ENCODE peak calls at places on chromosomes 7 and 10, in ten cellular contexts. B is T-helper 1 cell; D is substantia nigra; F is stimulated activated CD8-positive, alpha-beta memory T cell treated with anti-CD3 and anti-CD28 coated beads, Interleukin-12 subunit alpha, Interleukin-12 subunit beta, amount 100 ng/mL, for 4 hours; V is NCI-H1105 treated with DMSO at 0.1 percent for 48 hours; Q is AG10803; L is DMS153; T is fibroblast of the aortic adventitia; N is iris pigment epithelial cell; S is OCI-LY7. C is an unnamed sample.

GRCh38 chr10:97882142-97883091 is 32.8 kb downstream of the GOLGA7B start:
- DNase-seq in B (no peak), D (no peak), F (no peak), V (no peak), Q (peak; percentile 91), L (no peak), T (peak; percentile 43), N (peak; percentile 57), S (no peak), C (peak; percentile 96)

GRCh38 chr10:34479520-34480179 is 335.4 kb downstream of the PARD3 start:
- DNase-seq in B (no peak), D (no peak), F (no peak), V (no peak), Q (no peak), L (no peak), T (no peak), N (no peak), S (no peak), C (no peak)

GRCh38 chr7:121278120-121279021 is 50.4 kb upstream of the WNT16 start:
- DNase-seq in B (no peak), D (no peak), F (no peak), V (no peak), Q (no peak), L (no peak), T (peak; percentile 50), N (peak; percentile 83), S (no peak), C (peak; percentile 61)

GRCh38 chr7:127950233-127950935 is 80.9 kb downstream of the LRRC4 start:
- DNase-seq in B (no peak), D (no peak), F (no peak), V (no peak), Q (no peak), L (no peak), T (no peak), N (no peak), S (no peak), C (no peak)

GRCh38 chr10:24153537-24153936 is 55.4 kb upstream of the KIAA1217 start:
- DNase-seq in B (no peak), D (no peak), F (no peak), V (no peak), Q (no peak), L (no peak), T (no peak), N (no peak), S (no peak), C (no peak)

GRCh38 chr10:12097791-12098190 is 29.0 kb downstream of the DHTKD1 start:
- DNase-seq in B (no peak), D (no peak), F (no peak), V (peak; percentile 57), Q (no peak), L (peak; percentile 8), T (no peak), N (peak; percentile 59), S (no peak), C (no peak)

GRCh38 chr7:73899731-73900142 is 38.8 kb downstream of the TMEM270 start:
- DNase-seq in B (no peak), D (no peak), F (no peak), V (no peak), Q (peak; percentile 97), L (no peak), T (peak; percentile 97), N (peak; percentile 44), S (no peak), C (peak; percentile 95)

GRCh38 chr7:5491251-5492044 is 67.8 kb upstream of the TNRC18 start:
- DNase-seq in B (no peak), D (no peak), F (no peak), V (peak; percentile 89), Q (no peak), L (no peak), T (no peak), N (no peak), S (no peak), C (no peak)

GRCh38 chr7:123624527-123625183 is 23.0 kb downstream of the ASB15 start:
- DNase-seq in B (peak; percentile 33), D (peak; percentile 0), F (peak; percentile 23), V (no peak), Q (peak; percentile 3), L (no peak), T (no peak), N (peak; percentile 11), S (peak; percentile 67), C (peak; percentile 19)

GRCh38 chr10:48701139-48701901 is 16.6 kb downstream of the WDFY4 start:
- DNase-seq in B (no peak), D (no peak), F (no peak), V (no peak), Q (no peak), L (no peak), T (no peak), N (no peak), S (peak; percentile 32), C (no peak)

GRCh38 chr7:151575471-151575870 is 55.8 kb upstream of the RHEB start:
- DNase-seq in B (no peak), D (no peak), F (no peak), V (no peak), Q (no peak), L (no peak), T (no peak), N (no peak), S (no peak), C (no peak)

GRCh38 chr10:90856964-90857634 is 740 bp downstream of the HTR7 start:
- DNase-seq in B (no peak), D (no peak), F (peak; percentile 1), V (no peak), Q (no peak), L (no peak), T (no peak), N (no peak), S (no peak), C (no peak)

GRCh38 chr7:70736715-70737460 is 395.1 kb upstream of the GALNT17 start:
- DNase-seq in B (no peak), D (no peak), F (no peak), V (no peak), Q (peak; percentile 82), L (no peak), T (peak; percentile 92), N (peak; percentile 78), S (no peak), C (peak; percentile 73)

GRCh38 chr10:121935702-121936101 is 7.9 kb upstream of the ATE1 start:
- DNase-seq in B (no peak), D (no peak), F (no peak), V (no peak), Q (no peak), L (no peak), T (peak; percentile 46), N (no peak), S (no peak), C (no peak)

GRCh38 chr7:7424151-7424873 is 111.4 kb downstream of the COL28A1 start:
- DNase-seq in B (peak; percentile 12), D (peak; percentile 55), F (no peak), V (peak; percentile 79), Q (peak; percentile 62), L (peak; percentile 84), T (peak; percentile 78), N (peak; percentile 71), S (peak; percentile 65), C (peak; percentile 69)

GRCh38 chr7:149781921-149782320 is 8.5 kb upstream of the ZNF467 start:
- DNase-seq in B (no peak), D (no peak), F (no peak), V (no peak), Q (no peak), L (no peak), T (no peak), N (no peak), S (no peak), C (no peak)